ENCODE peak calls at places on chromosomes 11 and 22, in four cellular contexts. S, U, A and W are unnamed samples.

GRCh38 chr22:39721456-39722325 is 151.1 kb downstream of the CACNA1I start:
- DNase-seq in S (no peak), U (no peak), A (no peak), W (no peak)

GRCh38 chr11:15635501-15635900 is 520.8 kb downstream of the INSC start:
- DNase-seq in S (no peak), U (no peak), A (no peak), W (no peak)

GRCh38 chr11:131240421-131240820 is 130.0 kb upstream of the NTM start:
- DNase-seq in S (no peak), U (no peak), A (no peak), W (no peak)

GRCh38 chr22:32814289-32814865 is 12.9 kb downstream of the TIMP3 start:
- DNase-seq in S (no peak), U (no peak), A (no peak), W (peak)

GRCh38 chr11:44471603-44472002 is 93.9 kb upstream of the CD82 start:
- DNase-seq in S (no peak), U (no peak), A (no peak), W (no peak)

GRCh38 chr11:24513837-24514594 is 17.2 kb downstream of the LUZP2 start:
- DNase-seq in S (no peak), U (no peak), A (no peak), W (no peak)

GRCh38 chr11:128451651-128452470 is 135.5 kb downstream of the ETS1 start:
- DNase-seq in S (peak), U (no peak), A (no peak), W (peak)

GRCh38 chr11:78050964-78051831 is 12.5 kb upstream of the THRSP start:
- DNase-seq in S (peak), U (peak), A (no peak), W (peak)

GRCh38 chr11:19868281-19868821 is 155.7 kb downstream of the NAV2 start:
- DNase-seq in S (no peak), U (no peak), A (no peak), W (peak)

GRCh38 chr11:117210620-117211019 is 11.4 kb downstream of the TAGLN start:
- DNase-seq in S (no peak), U (no peak), A (no peak), W (no peak)

GRCh38 chr11:113521737-113522517 is 46.7 kb upstream of the DRD2 start:
- DNase-seq in S (no peak), U (no peak), A (no peak), W (no peak)

GRCh38 chr11:72138821-72139390 is 3.4 kb downstream of the FOLR3 start:
- DNase-seq in S (no peak), U (no peak), A (no peak), W (no peak)

GRCh38 chr11:123235117-123235686 is 40.2 kb upstream of the CLMP start:
- DNase-seq in S (peak), U (peak), A (no peak), W (peak)

GRCh38 chr11:108697872-108698473 is 33.1 kb downstream of the DDX10 start:
- DNase-seq in S (peak), U (peak), A (peak), W (peak)

GRCh38 chr11:94635072-94635471 is 67.9 kb downstream of the PIWIL4 start:
- DNase-seq in S (no peak), U (no peak), A (no peak), W (no peak)

GRCh38 chr11:91625495-91625894 is 599.1 kb upstream of the FAT3 start:
- DNase-seq in S (no peak), U (no peak), A (no peak), W (no peak)

GRCh38 chr11:10483584-10483983 is 28.5 kb downstream of the AMPD3 start:
- DNase-seq in S (no peak), U (no peak), A (no peak), W (no peak)

GRCh38 chr22:44458044-44459020 is 39.7 kb downstream of the RTL6 start:
- DNase-seq in S (no peak), U (no peak), A (no peak), W (no peak)

GRCh38 chr11:16989554-16989953 is 24.7 kb downstream of the PLEKHA7 start:
- DNase-seq in S (no peak), U (no peak), A (no peak), W (no peak)

GRCh38 chr22:45731798-45732495 is 60.3 kb downstream of the ATXN10 start:
- DNase-seq in S (peak), U (no peak), A (no peak), W (peak)

GRCh38 chr22:35115515-35115914 is 49.6 kb downstream of the ISX start:
- DNase-seq in S (no peak), U (no peak), A (no peak), W (no peak)

GRCh38 chr11:78453140-78453935 is 35.7 kb upstream of the GAB2 start:
- DNase-seq in S (no peak), U (no peak), A (no peak), W (no peak)

DNA sequence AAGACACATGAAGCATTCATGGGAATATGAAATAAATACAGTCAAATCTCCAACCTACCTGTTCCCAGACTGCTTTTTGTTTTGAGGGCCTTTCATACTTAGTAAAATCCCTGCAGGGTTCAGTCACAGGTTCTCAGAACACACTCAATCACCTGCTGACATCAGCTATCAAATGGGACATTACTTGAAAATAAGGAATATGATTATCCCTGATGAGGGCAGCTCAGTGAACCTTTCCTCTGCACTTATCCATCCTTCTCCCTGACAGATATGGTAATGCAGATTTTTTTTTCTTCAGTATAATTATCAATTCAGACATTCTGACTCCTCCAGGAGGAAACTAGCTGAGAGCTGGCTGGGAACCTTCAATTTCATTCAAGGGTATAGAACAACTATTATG is 1127.4 kb upstream of the CCDC90B start:
- DNase-seq in S (no peak), U (no peak), A (no peak), W (no peak)
- TF ChIP-seq REST in S (no peak), U (no peak), A (no peak), W (no peak)

DNA sequence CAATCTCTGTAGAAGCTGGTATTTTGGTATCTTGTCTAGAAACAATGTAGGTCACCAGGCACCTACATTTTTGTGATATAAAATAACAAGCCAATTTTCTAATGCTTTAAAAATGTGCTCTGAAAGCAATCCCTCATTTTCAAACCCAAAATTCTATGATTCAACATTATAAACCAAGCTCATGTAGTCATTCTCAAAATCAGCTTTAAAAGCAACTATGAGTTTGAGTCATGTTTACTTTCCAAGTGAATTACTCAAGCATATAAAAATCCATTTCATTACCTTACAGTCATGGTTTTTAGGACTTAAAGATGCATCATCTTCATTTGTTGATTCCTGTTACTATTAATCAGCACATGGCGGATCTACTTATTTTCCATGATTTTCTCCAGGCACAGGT is 216.4 kb downstream of the GRM5 start:
- DNase-seq in S (no peak), U (no peak), A (no peak), W (no peak)
- TF ChIP-seq JUNB in S (no peak), U (no peak), A (no peak), W (no peak)

GRCh38 chr22:24554316-24555159 is at the start of gene GUCD1:
- DNase-seq in S (no peak), U (no peak), A (no peak), W (peak)

GRCh38 chr22:24553597-24554315 is 1.2 kb downstream of the GUCD1 start:
- DNase-seq in S (peak), U (no peak), A (no peak), W (no peak)

GRCh38 chr22:24548812-24549211 is 6.1 kb downstream of the GUCD1 start:
- DNase-seq in S (no peak), U (no peak), A (no peak), W (no peak)

GRCh38 chr22:24550028-24550901 is 4.7 kb downstream of the GUCD1 start:
- DNase-seq in S (peak), U (no peak), A (no peak), W (no peak)

DNA sequence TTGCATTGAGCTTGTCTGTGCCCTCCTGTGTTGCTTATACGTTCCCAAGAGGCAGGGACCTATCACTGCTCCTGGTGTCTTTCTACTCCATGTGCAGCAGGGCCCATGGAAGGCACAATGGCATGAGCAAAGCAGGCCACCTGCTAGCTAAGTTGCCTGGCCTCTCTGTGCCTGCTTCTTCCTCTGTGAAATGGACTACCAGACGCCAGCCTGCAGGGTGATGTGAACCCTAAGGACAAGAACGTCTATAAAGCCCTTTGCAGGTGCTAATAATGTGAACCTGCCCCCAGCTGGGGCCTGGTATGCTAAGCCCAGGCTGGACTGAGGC is 4.1 kb downstream of the GUCD1 start:
- DNase-seq in S (no peak), U (no peak), A (no peak), W (no peak)
- TF ChIP-seq POLR2AphosphoS5 in S (no peak), U (no peak), A (no peak), W (no peak)

DNA sequence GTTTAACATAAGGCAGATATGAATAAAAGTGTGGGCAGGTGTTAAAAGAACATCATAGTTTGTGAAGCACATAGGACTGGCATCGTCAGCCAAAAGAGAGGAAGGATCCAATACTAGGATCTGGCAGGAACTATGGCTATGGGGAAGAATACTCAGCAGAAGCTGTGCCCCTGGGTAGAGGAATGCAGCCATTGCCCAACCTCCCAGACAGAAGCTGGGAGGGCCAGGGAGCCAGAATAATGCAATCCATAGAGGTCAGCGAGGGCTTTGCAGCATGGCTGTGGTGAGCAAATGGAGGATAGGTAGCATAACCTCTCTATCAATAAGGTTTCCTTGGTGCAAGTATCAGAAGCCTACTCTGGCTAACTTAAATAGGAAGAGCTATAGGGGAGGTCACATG is 11.7 kb upstream of the CSTF3 start:
- DNase-seq in S (peak), U (no peak), A (no peak), W (peak)
- TF ChIP-seq REST in S (no peak), U (no peak), A (no peak), W (no peak)

GRCh38 chr11:61888043-61888442 is 3.3 kb downstream of the FADS3 start:
- DNase-seq in S (no peak), U (no peak), A (no peak), W (no peak)
- TF ChIP-seq JUNB in S (no peak), U (no peak), A (no peak), W (no peak)

GRCh38 chr11:68370211-68371111 is 58.1 kb downstream of the LRP5 start:
- DNase-seq in S (no peak), U (no peak), A (peak), W (no peak)

GRCh38 chr11:68372625-68373024 is 60.2 kb downstream of the LRP5 start:
- DNase-seq in S (no peak), U (no peak), A (no peak), W (no peak)

GRCh38 chr11:68372114-68372513 is 59.7 kb downstream of the LRP5 start:
- DNase-seq in S (no peak), U (no peak), A (no peak), W (no peak)

GRCh38 chr11:68369756-68370155 is 57.4 kb downstream of the LRP5 start:
- DNase-seq in S (no peak), U (no peak), A (no peak), W (no peak)

GRCh38 chr11:68371176-68372041 is 59.0 kb downstream of the LRP5 start:
- DNase-seq in S (no peak), U (no peak), A (peak), W (no peak)
- TF ChIP-seq POLR2AphosphoS5 in S (no peak), U (no peak), A (no peak), W (no peak)

DNA sequence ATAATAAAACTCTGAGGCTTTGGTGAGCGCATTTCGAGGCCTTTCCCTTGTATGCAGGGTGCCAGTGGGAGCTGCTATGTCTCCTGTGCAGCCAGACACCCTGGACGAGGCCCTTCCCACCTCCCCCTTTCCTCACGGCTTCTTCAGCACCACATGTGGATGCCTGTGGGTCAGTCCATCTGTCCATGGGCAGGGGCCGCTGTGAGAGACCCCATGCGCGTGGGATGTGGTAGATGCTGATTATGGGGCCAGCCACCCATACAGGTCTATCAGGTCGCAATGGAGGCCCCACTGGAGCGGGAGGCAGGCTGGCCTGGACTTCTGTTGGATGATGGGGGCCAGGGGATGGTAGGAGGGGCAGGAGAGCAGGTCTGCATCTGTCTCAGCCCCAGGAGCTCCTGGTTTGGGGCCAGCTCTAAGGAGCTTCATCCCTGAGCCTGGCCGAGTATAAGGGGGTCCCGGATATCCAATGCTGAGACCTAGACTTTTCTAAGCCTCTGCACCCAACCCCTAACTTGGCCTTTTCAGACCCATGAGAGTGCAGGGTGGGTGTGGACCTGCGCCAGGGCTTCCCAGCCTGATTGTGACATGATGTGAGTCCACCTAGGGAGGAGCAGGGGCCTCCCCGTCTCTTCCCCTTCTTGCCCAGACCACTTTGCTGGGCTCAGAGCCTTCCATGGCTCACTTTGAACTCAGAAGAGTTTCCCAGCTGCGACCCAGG is 14.0 kb upstream of the DGCR8 start:
- DNase-seq in S (no peak), U (no peak), A (no peak), W (no peak)
- TF ChIP-seq REST in S (no peak), U (no peak), A (no peak), W (no peak)

GRCh38 chr22:50044485-50045143 is 13.5 kb downstream of the TTLL8 start:
- DNase-seq in S (no peak), U (no peak), A (no peak), W (no peak)
- TF ChIP-seq JUNB in S (no peak), U (no peak), A (no peak), W (no peak)

GRCh38 chr11:797300-798092 is 585 bp downstream of the SLC25A22 start:
- DNase-seq in S (peak), U (peak), A (no peak), W (peak)

GRCh38 chr11:796565-797299 is 1.3 kb downstream of the SLC25A22 start:
- DNase-seq in S (peak), U (peak), A (no peak), W (no peak)

GRCh38 chr11:794766-795637 is 3.1 kb downstream of the SLC25A22 start:
- DNase-seq in S (no peak), U (no peak), A (no peak), W (no peak)

GRCh38 chr11:794013-794765 is 3.9 kb downstream of the SLC25A22 start:
- DNase-seq in S (no peak), U (no peak), A (no peak), W (no peak)

DNA sequence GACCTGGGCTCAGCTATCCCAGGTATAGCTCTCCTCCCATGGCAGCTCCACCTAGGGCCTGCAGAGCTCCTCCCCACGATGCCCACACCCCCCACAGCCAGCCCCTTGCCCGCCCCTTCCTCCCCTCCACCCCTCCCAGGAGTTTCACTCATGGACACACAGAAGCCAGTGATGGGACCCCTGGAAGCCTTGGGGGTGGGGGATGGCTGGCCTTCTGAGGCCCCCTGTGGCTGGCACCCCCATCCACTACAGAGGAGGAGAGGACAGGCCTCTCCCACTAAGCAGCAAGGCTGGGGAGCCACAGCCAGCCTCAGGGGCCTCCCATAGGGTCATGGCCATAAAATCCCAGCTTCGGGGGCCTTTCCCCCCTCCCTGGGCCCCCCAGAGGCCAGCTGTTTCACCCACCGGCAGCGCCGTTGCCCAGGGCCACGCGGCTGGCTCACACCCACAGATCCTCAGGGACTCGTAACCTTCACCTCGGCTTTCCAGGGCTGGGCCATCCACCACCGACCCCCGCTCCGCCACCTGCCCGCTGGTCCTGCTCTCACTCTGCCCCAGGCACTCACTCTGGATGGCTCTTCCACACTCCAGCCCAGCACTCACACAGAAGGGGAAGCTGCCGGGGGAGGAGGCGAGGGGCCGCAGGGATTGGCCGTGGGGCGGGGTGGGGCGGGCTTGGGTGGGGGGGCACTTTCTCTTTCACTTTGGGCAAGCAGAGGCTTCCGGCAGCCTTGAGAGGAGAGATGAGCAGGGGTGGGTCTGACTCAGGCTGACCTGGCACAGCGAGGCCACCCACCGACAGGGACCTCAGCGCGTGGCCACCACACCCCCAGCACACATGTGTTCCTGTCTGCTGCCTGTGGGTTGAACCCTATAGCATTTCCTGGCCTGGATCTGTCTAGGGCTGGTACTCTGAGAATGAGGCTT is 2.2 kb downstream of the SLC25A22 start:
- DNase-seq in S (peak), U (peak), A (no peak), W (peak)
- TF ChIP-seq POLR2AphosphoS5 in S (peak), U (no peak), A (peak), W (no peak)